ENCODE peak calls at places on chromosomes 12 and 14, in five cellular contexts. O, Y, A, J and U are unnamed samples.

GRCh38 chr14:104687601-104688504 is 1.6 kb upstream of the INF2 start:
- DNase-seq in Y (peak; percentile 45), J (peak; percentile 54), O (peak; percentile 93), A (no peak), U (no peak)

GRCh38 chr14:92914087-92914656 is 8.8 kb upstream of the CHGA start:
- DNase-seq in A (no peak), J (peak; percentile 19), Y (peak; percentile 5), O (no peak), U (no peak)

GRCh38 chr12:20030847-20031246 is 337.5 kb upstream of the PDE3A start:
- DNase-seq in A (no peak), Y (no peak), O (no peak), J (peak; percentile 64), U (no peak)

GRCh38 chr12:121005346-121005815 is 10.9 kb downstream of the C12orf43 start:
- DNase-seq in A (peak; percentile 52), J (peak; percentile 63), O (peak; percentile 58), Y (peak; percentile 38), U (no peak)

GRCh38 chr14:91867316-91867988 is at the start of gene TC2N:
- DNase-seq in Y (no peak), O (no peak), J (no peak), A (no peak), U (no peak)

GRCh38 chr12:109681986-109682707 is 31.5 kb upstream of the FAM222A start:
- DNase-seq in J (no peak), A (no peak), Y (no peak), O (no peak), U (no peak)

GRCh38 chr14:86766469-86766868 is 1226.5 kb downstream of the GALC start:
- DNase-seq in A (no peak), O (no peak), J (peak; percentile 72), Y (no peak), U (no peak)

GRCh38 chr14:103667671-103668070 is 38.7 kb downstream of the KLC1 start:
- DNase-seq in O (no peak), A (no peak), Y (no peak), J (no peak), U (no peak)

GRCh38 chr12:26783791-26784379 is 49.1 kb downstream of the ITPR2 start:
- DNase-seq in O (no peak), J (no peak), Y (no peak), A (no peak), U (no peak)

DNA sequence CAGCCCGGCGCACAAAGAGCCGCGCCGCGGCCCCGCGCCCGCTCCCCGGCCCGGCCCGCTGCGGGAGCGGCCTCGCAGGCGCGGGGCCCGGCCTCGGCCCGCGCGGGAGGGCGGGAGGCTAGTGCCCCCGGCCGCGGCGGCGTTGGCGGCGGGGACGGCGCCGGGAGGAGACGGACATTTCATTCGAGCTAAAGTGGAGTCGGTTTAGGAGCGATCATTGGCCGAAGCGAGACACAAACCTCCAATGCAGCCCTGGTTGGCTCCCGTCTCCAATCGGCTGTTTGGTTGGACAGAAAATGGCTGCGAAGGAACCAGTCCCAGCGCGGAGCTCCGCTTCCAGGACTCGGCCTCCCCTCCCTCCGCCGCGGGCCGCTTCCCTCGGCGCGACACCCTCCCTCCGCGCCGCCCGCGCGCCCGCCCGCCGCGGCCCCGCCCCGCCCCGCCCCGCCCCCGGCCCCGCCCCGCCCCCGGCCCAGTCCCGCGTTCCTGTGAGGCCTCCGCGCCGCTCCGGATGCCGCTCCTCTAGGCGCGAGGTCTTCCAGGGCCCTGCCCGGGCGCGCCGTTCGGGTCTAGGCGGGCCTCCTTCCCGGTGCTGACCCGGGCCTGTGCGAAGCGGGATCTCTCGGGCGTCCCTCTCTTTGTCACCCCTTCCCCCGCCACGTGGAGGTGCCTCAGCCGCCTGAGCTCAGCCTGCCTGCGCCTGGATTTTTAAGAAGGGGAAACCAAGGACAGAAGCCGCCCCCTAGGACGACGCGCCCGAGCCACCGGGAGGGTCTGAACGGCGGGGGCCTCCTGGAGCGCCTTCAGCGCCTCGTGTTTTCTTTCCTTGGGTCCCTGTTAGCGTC is at the start of gene NFYB:
- DNase-seq in O (peak; percentile 98), Y (peak; percentile 97), A (peak; percentile 97), J (peak; percentile 99), U (peak; percentile 88)
- H3K4me3 ChIP-seq in O (peak within 1 kb of the TSS; percentile 89), Y (peak within 1 kb of the TSS; percentile 59), A (peak within 1 kb of the TSS; percentile 82), J (peak within 1 kb of the TSS; percentile 83), U (peak within 1 kb of the TSS; percentile 70)

GRCh38 chr14:94816113-94816512 is 46.2 kb upstream of the GSC start:
- DNase-seq in Y (no peak), O (no peak), A (peak; percentile 2), J (no peak), U (no peak)
- TF ChIP-seq CTCF in Y (no peak), O (no peak), A (peak; percentile 12), J (peak; percentile 3), U (no peak)

DNA sequence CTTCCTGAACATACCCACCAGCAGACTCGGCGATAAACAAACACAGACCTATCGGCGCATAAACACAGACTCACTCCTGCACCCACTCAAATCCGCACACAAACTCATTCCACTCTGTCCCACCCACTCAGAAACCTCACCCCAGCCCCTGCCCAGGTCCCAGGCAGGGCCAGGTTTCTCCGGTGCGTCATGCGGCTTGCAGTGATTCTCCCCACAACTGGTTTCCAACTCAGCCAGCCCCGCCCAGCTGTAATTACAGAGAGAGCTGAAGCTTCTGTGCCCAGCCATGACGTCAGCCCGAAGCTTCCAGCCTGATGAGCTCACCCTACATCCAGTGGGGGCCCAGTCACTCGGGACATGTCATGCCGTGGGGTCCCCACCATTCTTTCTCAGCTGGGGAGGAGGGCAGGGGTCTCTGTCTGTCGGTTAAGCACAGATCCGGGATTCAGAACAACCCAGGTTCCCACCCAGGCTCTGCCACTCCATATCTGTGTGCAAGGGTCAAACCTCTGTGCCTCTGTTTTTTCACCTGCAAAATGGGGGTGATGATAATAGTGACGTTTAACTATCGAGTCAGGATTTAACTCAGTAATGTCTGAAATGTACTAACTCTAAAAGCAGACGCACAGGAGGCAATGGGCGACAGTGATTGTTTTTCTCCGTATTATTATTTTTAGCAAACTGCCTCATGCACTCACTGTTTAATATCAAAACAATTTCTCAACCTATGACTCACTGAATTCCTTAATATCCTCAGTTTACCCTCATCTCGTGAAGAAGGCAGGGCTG is 2.3 kb upstream of the HSPB8 start:
- DNase-seq in O (peak; percentile 92), Y (peak; percentile 90), J (peak; percentile 76), A (peak; percentile 96), U (no peak)
- H3K4me3 ChIP-seq in O (peak overlapping the region; percentile 7), Y (no peak overlapping the region), J (peak overlapping the region; percentile 28), A (peak overlapping the region; percentile 40), U (no peak overlapping the region)

DNA sequence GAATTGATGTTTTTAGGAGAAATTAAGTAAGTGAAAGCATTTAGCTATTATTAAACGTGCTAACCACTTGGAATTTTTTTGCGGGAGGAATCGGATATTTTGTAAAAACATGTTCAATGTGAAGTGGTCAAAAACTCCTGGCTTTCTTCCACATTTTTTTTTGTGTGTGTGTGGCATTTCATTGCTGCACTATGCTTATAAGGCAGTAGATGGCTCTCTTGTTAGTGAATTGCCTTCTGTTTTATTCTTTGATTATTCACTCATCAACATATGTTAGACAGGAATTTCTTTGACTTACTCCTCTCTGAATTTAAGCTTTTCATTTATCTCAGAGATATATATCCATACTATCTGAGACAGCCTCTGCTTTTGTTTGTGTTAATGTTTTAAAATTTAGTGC is 71.3 kb downstream of the DERA start:
- DNase-seq in O (no peak), A (peak; percentile 26), Y (peak; percentile 62), J (peak; percentile 82), U (peak; percentile 50)
- TF ChIP-seq CTCF in O (peak; percentile 13), A (peak; percentile 55), Y (peak; percentile 62), J (peak; percentile 67), U (peak; percentile 57)

GRCh38 chr12:50110762-50111416 is 1.1 kb upstream of the COX14 start:
- DNase-seq in O (peak; percentile 88), Y (no peak), A (no peak), J (peak; percentile 53), U (no peak)

GRCh38 chr12:50111693-50112455 is at the start of gene COX14:
- DNase-seq in O (peak; percentile 99), J (peak; percentile 100), A (peak; percentile 99), Y (peak; percentile 100), U (peak; percentile 98)

GRCh38 chr12:50110127-50110761 is 1.8 kb upstream of the COX14 start:
- DNase-seq in J (no peak), O (peak; percentile 68), A (no peak), Y (no peak), U (no peak)

GRCh38 chr12:50111417-50111692 is 681 bp upstream of the COX14 start:
- DNase-seq in Y (no peak), A (no peak), J (no peak), O (no peak), U (no peak)

GRCh38 chr12:50112456-50113218 is 601 bp downstream of the COX14 start:
- DNase-seq in Y (no peak), O (peak; percentile 62), A (no peak), J (no peak), U (no peak)
- H3K4me3 ChIP-seq in Y (peak overlapping the region; percentile 95), O (peak overlapping the region; percentile 98), A (peak overlapping the region; percentile 100), J (peak overlapping the region; percentile 81), U (peak overlapping the region; percentile 72)

GRCh38 chr12:123960029-123960428 is 12.6 kb downstream of the CCDC92 start:
- DNase-seq in O (no peak), A (no peak), Y (no peak), J (no peak), U (no peak)

GRCh38 chr12:123958462-123958861 is 14.2 kb downstream of the CCDC92 start:
- DNase-seq in O (no peak), Y (no peak), A (no peak), J (no peak), U (no peak)

GRCh38 chr12:123957191-123957590 is 15.4 kb downstream of the CCDC92 start:
- DNase-seq in Y (no peak), O (no peak), J (no peak), A (no peak), U (no peak)

GRCh38 chr12:123960856-123961255 is 11.8 kb downstream of the CCDC92 start:
- DNase-seq in J (no peak), A (no peak), O (no peak), Y (no peak), U (no peak)

DNA sequence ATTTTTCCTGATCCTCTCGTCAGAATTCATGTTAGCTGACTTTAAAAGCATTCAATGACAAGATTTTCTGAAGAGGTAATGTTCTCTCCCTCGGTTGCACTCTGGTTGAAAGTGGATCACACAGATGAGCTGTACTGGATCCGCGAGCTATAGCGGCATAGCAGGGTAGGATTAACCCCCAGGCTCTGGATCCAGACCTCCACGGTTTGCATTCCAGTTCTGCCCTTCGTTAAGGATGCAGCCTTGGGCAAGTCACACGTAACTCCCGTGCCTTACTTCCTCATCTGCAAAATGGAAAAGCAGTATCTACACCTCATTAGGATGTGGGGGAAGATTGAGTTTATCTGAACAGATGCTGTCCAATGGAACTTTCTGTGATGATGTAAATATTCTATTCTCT is 13.8 kb downstream of the CCDC92 start:
- DNase-seq in Y (no peak), A (no peak), J (no peak), O (no peak), U (no peak)
- TF ChIP-seq CTCF in Y (no peak), A (no peak), J (no peak), O (no peak), U (no peak)

DNA sequence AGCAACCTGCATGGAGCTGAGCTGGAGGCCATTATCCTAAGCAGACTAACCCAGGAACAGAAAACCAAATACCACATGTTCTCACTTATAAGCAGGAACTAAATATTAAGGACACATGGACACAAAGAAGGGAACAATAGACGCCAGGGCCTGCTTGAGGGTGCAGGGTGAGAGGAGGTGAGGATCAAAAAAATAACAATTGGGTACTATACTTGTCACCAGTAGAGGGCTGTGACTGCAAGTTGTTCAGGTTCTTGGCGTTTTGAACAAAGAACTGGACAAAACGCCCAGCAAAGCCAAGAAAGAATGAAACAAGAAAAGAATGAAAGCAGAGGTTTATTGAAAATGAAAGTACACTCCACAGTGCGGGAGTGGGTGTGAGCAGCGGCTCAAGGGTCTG is 208.5 kb upstream of the NEDD1 start:
- DNase-seq in A (no peak), J (peak; percentile 3), O (no peak), Y (no peak), U (no peak)
- H3K4me3 ChIP-seq in A (no peak overlapping the region), J (no peak overlapping the region), O (no peak overlapping the region), Y (no peak overlapping the region), U (peak overlapping the region; percentile 3)